ENCODE peak calls at places on chromosomes 11 and 22, in eight cellular contexts. T, C, A, X, G, K, L and D are unnamed samples.

GRCh38 chr11:1660025-1660867 is 30.7 kb downstream of the KRTAP5-5 start:
- DNase-seq in T (no peak), C (no peak), A (no peak), X (no peak), G (no peak), K (no peak), L (no peak), D (no peak)

GRCh38 chr11:6438979-6439571 is 1.7 kb downstream of the HPX start:
- DNase-seq in T (peak; percentile 55), C (peak; percentile 83), A (peak; percentile 29), X (peak; percentile 73), G (peak; percentile 57), K (peak; percentile 63), L (peak; percentile 55), D (peak; percentile 79)

GRCh38 chr22:33300165-33300564 is 242.0 kb upstream of the SYN3 start:
- DNase-seq in T (no peak), C (no peak), A (no peak), X (no peak), G (no peak), K (no peak), L (no peak), D (no peak)

GRCh38 chr11:17525570-17525969 is 18.6 kb downstream of the USH1C start:
- DNase-seq in T (no peak), C (no peak), A (no peak), X (no peak), G (no peak), K (no peak), L (no peak), D (no peak)

GRCh38 chr22:31099841-31100761 is 7.3 kb downstream of the SELENOM start:
- DNase-seq in T (no peak), C (no peak), A (no peak), X (no peak), G (no peak), K (no peak), L (no peak), D (no peak)

GRCh38 chr11:83566948-83567347 is 280.8 kb upstream of the CCDC90B start:
- DNase-seq in T (no peak), C (no peak), A (no peak), X (peak; percentile 49), G (no peak), K (peak; percentile 81), L (peak; percentile 9), D (no peak)

GRCh38 chr11:10072841-10073240 is 221.2 kb downstream of the SBF2 start:
- DNase-seq in T (no peak), C (no peak), A (no peak), X (no peak), G (no peak), K (peak; percentile 31), L (no peak), D (peak; percentile 13)

GRCh38 chr11:18144243-18144642 is 11.9 kb downstream of the MRGPRX3 start:
- DNase-seq in T (no peak), C (no peak), A (no peak), X (no peak), G (no peak), K (peak; percentile 35), L (no peak), D (no peak)

GRCh38 chr22:43133401-43133800 is 9.8 kb downstream of the MCAT start:
- DNase-seq in T (no peak), C (no peak), A (no peak), X (no peak), G (no peak), K (no peak), L (peak; percentile 83), D (no peak)

GRCh38 chr11:3949132-3949531 is 93.7 kb downstream of the STIM1 start:
- DNase-seq in T (no peak), C (no peak), A (no peak), X (no peak), G (no peak), K (no peak), L (no peak), D (no peak)

GRCh38 chr11:42951266-42951665 is 360.5 kb upstream of the API5 start:
- DNase-seq in T (no peak), C (no peak), A (no peak), X (no peak), G (no peak), K (no peak), L (no peak), D (no peak)

GRCh38 chr11:130217632-130218031 is 58.0 kb downstream of the ST14 start:
- DNase-seq in T (no peak), C (no peak), A (no peak), X (no peak), G (no peak), K (no peak), L (no peak), D (no peak)

GRCh38 chr22:32760815-32761214 is 40.7 kb upstream of the TIMP3 start:
- DNase-seq in T (no peak), C (no peak), A (no peak), X (no peak), G (no peak), K (no peak), L (no peak), D (peak; percentile 5)

GRCh38 chr11:64787526-64788320 is 9.4 kb upstream of the SF1 start:
- DNase-seq in T (peak; percentile 53), C (peak; percentile 91), A (peak; percentile 70), X (peak; percentile 69), G (peak; percentile 56), K (peak; percentile 54), L (no peak), D (peak; percentile 81)

GRCh38 chr22:22380098-22381030 is 128.2 kb downstream of the ZNF280B start:
- DNase-seq in T (no peak), C (no peak), A (no peak), X (no peak), G (no peak), K (no peak), L (no peak), D (no peak)

GRCh38 chr11:64032050-64032449 is 3.7 kb upstream of the FLRT1 start:
- DNase-seq in T (no peak), C (no peak), A (no peak), X (no peak), G (no peak), K (peak; percentile 20), L (no peak), D (no peak)

GRCh38 chr11:23789938-23790371 is 706.9 kb upstream of the LUZP2 start:
- DNase-seq in T (no peak), C (peak; percentile 70), A (no peak), X (peak; percentile 37), G (no peak), K (peak; percentile 76), L (no peak), D (no peak)

GRCh38 chr22:45468872-45469572 is 33.7 kb upstream of the FBLN1 start:
- DNase-seq in T (no peak), C (no peak), A (no peak), X (peak; percentile 67), G (no peak), K (peak; percentile 59), L (peak; percentile 71), D (no peak)

GRCh38 chr22:47552024-47552423 is 789.6 kb downstream of the TBC1D22A start:
- DNase-seq in T (no peak), C (no peak), A (no peak), X (no peak), G (no peak), K (no peak), L (no peak), D (no peak)

GRCh38 chr11:117842131-117842941 is 17.8 kb upstream of the FXYD2 start:
- DNase-seq in T (peak; percentile 80), C (no peak), A (no peak), X (no peak), G (no peak), K (no peak), L (peak; percentile 50), D (no peak)